ENCODE peak calls at places on chromosomes 13 and 19, in ten cellular contexts. G, U, R, X, C, A, F, M, B and I are unnamed samples.

GRCh38 chr13:41019027-41019487 is at the start of gene ELF1:
- DNase-seq in G (no peak), X (peak), A (peak), F (no peak), B (peak), C (peak), M (peak), R (peak), U (peak), I (peak)

GRCh38 chr19:10356431-10356830 is 17.0 kb upstream of the ICAM3 start:
- DNase-seq in C (no peak), U (no peak), A (no peak), F (no peak), R (no peak), X (no peak), G (no peak), B (no peak), M (no peak), I (no peak)

GRCh38 chr13:97417698-97418097 is 16.3 kb upstream of the RAP2A start:
- DNase-seq in A (no peak), X (no peak), G (no peak), U (no peak), R (no peak), F (no peak), C (no peak), M (no peak), B (no peak), I (no peak)

GRCh38 chr13:93670858-93671257 is 444.3 kb downstream of the GPC6 start:
- DNase-seq in G (no peak), B (no peak), R (no peak), U (no peak), X (no peak), M (peak), C (no peak), F (no peak), A (no peak), I (no peak)

GRCh38 chr19:39497850-39498261 is 891 bp upstream of the DLL3 start:
- DNase-seq in X (peak), M (peak), F (no peak), C (no peak), R (peak), U (peak), B (no peak), A (peak), G (no peak), I (peak)

GRCh38 chr13:45691251-45691650 is 10.9 kb upstream of the CBY2 start:
- DNase-seq in G (no peak), A (no peak), F (no peak), R (no peak), B (no peak), X (no peak), C (no peak), U (no peak), M (no peak), I (no peak)

GRCh38 chr19:42229855-42230331 is 9.8 kb downstream of the ZNF526 start:
- DNase-seq in U (no peak), A (peak), R (no peak), M (no peak), F (no peak), X (no peak), C (no peak), B (no peak), G (no peak), I (peak)

GRCh38 chr19:8552810-8553209 is 24.4 kb downstream of the MYO1F start:
- DNase-seq in X (peak), M (peak), U (no peak), A (peak), F (no peak), G (no peak), C (peak), B (peak), R (peak), I (peak)

GRCh38 chr19:42693760-42694350 is 46.4 kb downstream of the PSG3 start:
- DNase-seq in F (no peak), A (peak), B (peak), U (peak), G (no peak), M (peak), R (peak), X (peak), C (peak), I (peak)

GRCh38 chr19:4640247-4641000 is 1.1 kb downstream of the TNFAIP8L1 start:
- DNase-seq in R (no peak), A (no peak), U (no peak), C (no peak), G (no peak), B (no peak), X (no peak), F (no peak), M (no peak), I (no peak)

GRCh38 chr13:39779337-39780270 is 124.1 kb downstream of the COG6 start:
- DNase-seq in C (peak), X (peak), F (no peak), R (peak), B (peak), U (no peak), G (no peak), A (no peak), M (peak), I (peak)

GRCh38 chr19:2650515-2650914 is 52.0 kb downstream of the GNG7 start:
- DNase-seq in U (peak), F (no peak), C (no peak), X (peak), M (no peak), G (no peak), R (no peak), B (no peak), A (no peak), I (no peak)

GRCh38 chr19:43560687-43561086 is 14.6 kb downstream of the XRCC1 start:
- DNase-seq in G (no peak), B (peak), R (no peak), C (peak), M (no peak), X (no peak), A (peak), F (no peak), U (no peak), I (peak)

GRCh38 chr19:40740747-40741146 is 9.5 kb downstream of the ACTMAP start:
- DNase-seq in M (peak), G (peak), U (no peak), A (no peak), R (no peak), C (no peak), X (peak), F (peak), B (no peak), I (no peak)

GRCh38 chr19:57651654-57651996 is 17.1 kb upstream of the ZSCAN4 start:
- DNase-seq in M (no peak), G (no peak), C (no peak), R (no peak), X (no peak), A (no peak), F (no peak), U (no peak), B (no peak), I (no peak)

GRCh38 chr19:12749938-12750521 is 1.6 kb upstream of the BEST2 start:
- DNase-seq in R (peak), X (peak), C (peak), F (no peak), U (no peak), G (no peak), A (no peak), B (peak), M (no peak), I (peak)

GRCh38 chr13:43448605-43449004 is 338.2 kb downstream of the ENOX1 start:
- DNase-seq in B (no peak), F (no peak), G (no peak), R (no peak), A (no peak), X (no peak), C (no peak), M (no peak), U (no peak), I (no peak)

GRCh38 chr19:10562609-10563008 is 3.2 kb downstream of the KRI1 start:
- DNase-seq in G (no peak), A (no peak), X (no peak), U (no peak), C (no peak), F (no peak), R (no peak), M (no peak), B (no peak), I (no peak)

GRCh38 chr13:51619614-51620013 is 35.4 kb downstream of the WDFY2 start:
- DNase-seq in F (no peak), C (peak), B (peak), G (peak), M (peak), R (peak), U (no peak), A (no peak), X (peak), I (peak)

GRCh38 chr13:29676535-29676934 is 81.0 kb upstream of the SLC7A1 start:
- DNase-seq in B (peak), C (peak), X (no peak), U (peak), M (peak), R (peak), G (peak), A (peak), F (no peak), I (no peak)

GRCh38 chr19:55241935-55242464 is 13.4 kb upstream of the TMEM86B start:
- DNase-seq in U (no peak), C (no peak), F (no peak), B (no peak), X (no peak), M (no peak), R (no peak), A (no peak), G (no peak), I (no peak)

GRCh38 chr13:23979361-23980159 is 82.3 kb upstream of the C1QTNF9B start:
- DNase-seq in M (peak), A (peak), U (peak), R (peak), X (peak), C (peak), B (peak), F (peak), G (peak), I (peak)

GRCh38 chr19:2685204-2685704 is 17.2 kb downstream of the GNG7 start:
- DNase-seq in U (no peak), M (no peak), A (no peak), F (no peak), X (no peak), R (no peak), B (no peak), C (no peak), G (no peak), I (no peak)

GRCh38 chr19:46487802-46488445 is 7.7 kb downstream of the PNMA8B start:
- DNase-seq in B (peak), M (peak), A (peak), G (no peak), R (peak), C (peak), F (peak), X (peak), U (peak), I (peak)

GRCh38 chr13:103539265-103539664 is 473.0 kb upstream of the SLC10A2 start:
- DNase-seq in M (no peak), F (no peak), R (no peak), U (no peak), A (no peak), C (no peak), G (no peak), X (no peak), B (no peak), I (no peak)

DNA sequence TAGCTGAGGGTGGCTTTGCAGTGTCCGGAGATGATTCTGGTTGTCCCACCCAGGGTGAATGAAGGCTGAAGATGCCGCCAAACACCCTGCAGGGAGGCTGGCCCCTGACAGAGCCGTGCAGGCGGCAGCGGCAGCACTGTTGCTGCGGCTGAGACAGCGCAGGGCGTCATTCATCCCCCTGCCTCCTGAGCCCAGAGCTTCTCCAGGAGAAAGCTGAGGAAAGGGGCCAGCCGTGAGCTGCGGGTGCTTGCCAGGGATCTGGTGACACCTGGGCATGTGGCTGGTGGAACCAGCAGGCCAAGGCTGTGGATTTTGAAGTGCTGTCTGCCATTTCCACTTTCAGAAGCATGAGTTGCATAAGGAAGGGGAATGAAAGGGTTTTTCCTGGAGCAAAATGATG is 22.5 kb downstream of the TFDP1 start:
- DNase-seq in F (no peak), M (no peak), R (no peak), C (no peak), U (no peak), B (no peak), A (no peak), X (no peak), G (no peak), I (no peak)
- H3K4me3 ChIP-seq in F (no peak), M (no peak), R (no peak), C (no peak), U (no peak), B (no peak), A (no peak), X (no peak), G (no peak), I (no peak)

GRCh38 chr13:110242615-110243014 is 64.3 kb downstream of the COL4A1 start:
- DNase-seq in A (no peak), M (no peak), G (no peak), U (no peak), R (no peak), C (no peak), B (no peak), F (no peak), X (no peak), I (no peak)

GRCh38 chr13:110244096-110244830 is 62.7 kb downstream of the COL4A1 start:
- DNase-seq in U (no peak), G (peak), M (peak), X (peak), R (no peak), B (peak), C (no peak), F (no peak), A (no peak), I (no peak)

GRCh38 chr13:110246530-110246929 is 60.4 kb downstream of the COL4A1 start:
- DNase-seq in U (no peak), F (no peak), X (no peak), G (no peak), A (no peak), C (no peak), M (no peak), B (no peak), R (no peak), I (no peak)

GRCh38 chr13:110244926-110245325 is 62.0 kb downstream of the COL4A1 start:
- DNase-seq in G (no peak), M (no peak), X (no peak), A (no peak), R (no peak), C (no peak), F (peak), U (no peak), B (no peak), I (no peak)

GRCh38 chr13:110245421-110245899 is 61.5 kb downstream of the COL4A1 start:
- DNase-seq in C (no peak), M (peak), A (no peak), B (peak), F (peak), G (no peak), X (peak), R (peak), U (no peak), I (no peak)
- H3K4me3 ChIP-seq in C (no peak), M (no peak), A (no peak), B (no peak), F (no peak), G (no peak), X (no peak), R (no peak), U (no peak), I (no peak)

GRCh38 chr19:44752123-44752815 is 3.8 kb downstream of the BCL3 start:
- DNase-seq in U (no peak), F (no peak), C (no peak), X (no peak), B (no peak), M (no peak), A (peak), R (no peak), G (no peak), I (no peak)

GRCh38 chr19:44753932-44754742 is 5.6 kb downstream of the BCL3 start:
- DNase-seq in U (peak), B (peak), M (peak), G (no peak), C (peak), F (peak), A (peak), R (peak), X (peak), I (peak)

GRCh38 chr19:44753619-44753931 is 5.1 kb downstream of the BCL3 start:
- DNase-seq in U (no peak), X (no peak), G (no peak), A (no peak), B (no peak), F (no peak), M (no peak), R (no peak), C (no peak), I (no peak)

GRCh38 chr19:44754743-44755066 is 6.2 kb downstream of the BCL3 start:
- DNase-seq in G (no peak), C (no peak), X (no peak), B (no peak), A (no peak), F (no peak), U (peak), M (no peak), R (no peak), I (no peak)

DNA sequence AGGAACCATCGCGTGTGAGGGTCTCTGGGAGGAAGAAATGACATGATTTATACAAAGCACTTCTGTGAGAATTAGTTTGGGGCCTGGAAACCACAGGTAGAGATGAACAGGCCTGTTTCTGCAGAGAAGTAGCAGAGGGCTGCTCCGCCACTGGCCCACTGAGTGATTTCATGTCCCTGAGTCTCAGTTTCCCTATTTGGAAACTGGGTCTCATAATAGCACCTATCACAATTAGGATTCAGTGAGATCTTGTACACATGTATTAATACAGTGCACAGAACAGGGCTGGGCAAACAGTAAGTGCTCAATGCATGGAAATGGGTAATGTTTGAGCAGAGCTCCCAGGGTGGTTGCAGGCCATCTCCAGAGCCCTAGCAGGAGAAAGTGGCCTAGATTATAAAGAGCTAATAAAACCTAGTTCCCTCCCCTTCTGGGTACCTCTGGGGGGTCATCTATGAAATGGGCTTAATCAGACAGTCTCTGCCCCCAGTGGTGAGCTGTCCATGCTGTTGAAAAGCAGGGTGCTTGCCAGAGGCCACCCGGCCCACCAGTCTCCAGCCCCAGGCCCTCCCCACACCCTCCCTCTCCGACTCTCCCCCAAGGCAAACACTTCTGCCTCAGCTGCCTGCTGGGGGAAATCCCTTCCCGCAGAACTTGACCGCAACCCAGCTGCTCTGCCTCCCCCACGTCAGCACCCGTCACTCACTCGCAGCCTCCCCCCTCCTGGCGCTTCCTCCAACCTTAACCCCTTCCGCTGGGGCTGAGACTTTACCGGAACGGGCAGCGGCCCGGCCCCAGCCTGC is 4.5 kb downstream of the BCL3 start:
- DNase-seq in F (peak), G (peak), U (peak), B (peak), M (peak), R (peak), X (peak), C (peak), A (peak), I (peak)
- H3K4me3 ChIP-seq in F (peak), G (peak), U (no peak), B (peak), M (peak), R (peak), X (peak), C (peak), A (peak), I (peak)

GRCh38 chr13:87674143-87674772 is 3.1 kb downstream of the SLITRK5 start:
- DNase-seq in G (no peak), F (no peak), M (no peak), B (no peak), C (no peak), R (no peak), X (peak), U (no peak), A (no peak), I (no peak)
- H3K4me3 ChIP-seq in G (no peak), F (no peak), M (no peak), B (no peak), C (peak), R (peak), X (peak), U (no peak), A (no peak), I (peak)

DNA sequence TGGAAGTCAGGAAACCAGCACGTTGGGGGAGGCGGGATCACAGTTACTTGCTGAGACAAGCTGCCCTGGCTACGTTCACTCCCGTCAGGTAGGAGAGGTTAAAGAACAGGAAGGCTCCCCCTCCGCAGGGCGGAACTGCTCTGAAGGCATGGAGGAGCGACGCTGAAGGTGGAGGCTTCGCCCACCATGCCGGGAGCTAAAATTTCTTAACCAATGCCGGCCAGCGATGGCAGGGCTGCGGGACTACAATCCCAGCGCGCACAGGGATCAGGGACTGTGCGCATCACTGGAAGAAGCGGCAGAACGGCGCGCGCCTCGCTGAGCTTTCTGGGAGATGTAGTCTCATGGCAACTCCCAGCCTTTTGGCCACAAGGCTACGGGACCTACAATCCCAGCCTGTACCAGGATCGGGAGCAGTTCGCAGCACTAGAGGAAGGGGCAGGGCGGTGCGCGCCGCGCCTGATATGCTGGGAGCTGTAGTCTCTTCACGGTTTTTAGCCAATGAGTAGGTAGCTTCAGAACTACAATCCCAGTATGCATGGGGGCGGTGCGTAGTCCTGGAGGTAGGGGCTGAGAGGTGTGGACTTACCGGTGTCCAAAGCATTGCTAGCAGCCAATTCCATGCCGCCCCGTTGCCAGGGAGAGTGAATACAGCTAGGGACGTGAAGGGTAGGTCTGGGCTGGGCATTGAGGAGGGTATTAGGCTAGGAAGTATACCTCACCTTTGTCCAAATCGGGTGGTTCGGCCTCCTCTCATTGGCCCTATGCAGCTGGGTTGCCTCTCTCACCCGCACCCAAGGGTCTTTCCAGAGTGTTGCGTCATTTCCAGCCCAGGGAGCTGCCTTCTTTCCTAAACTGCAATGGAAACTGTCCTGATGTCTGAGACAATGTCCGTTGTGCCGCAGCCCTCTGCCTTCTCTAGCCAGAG is 12.8 kb upstream of the ZNF682 start:
- DNase-seq in M (peak), R (peak), G (peak), X (peak), U (peak), B (peak), C (peak), A (no peak), F (peak), I (peak)
- H3K4me3 ChIP-seq in M (peak), R (peak), G (peak), X (peak), U (peak), B (peak), C (peak), A (no peak), F (peak), I (peak)

GRCh38 chr13:79194727-79195126 is 211.3 kb downstream of the RBM26 start:
- DNase-seq in C (no peak), B (no peak), R (no peak), U (no peak), G (no peak), A (no peak), M (no peak), X (no peak), F (no peak), I (no peak)
- H3K4me3 ChIP-seq in C (no peak), B (no peak), R (no peak), U (no peak), G (no peak), A (no peak), M (no peak), X (no peak), F (no peak), I (no peak)

GRCh38 chr19:32977269-32977668 is 5.2 kb downstream of the FAAP24 start:
- DNase-seq in U (no peak), G (no peak), F (no peak), B (peak), R (peak), X (peak), A (peak), C (no peak), M (no peak), I (peak)
- H3K4me3 ChIP-seq in U (no peak), G (no peak), F (no peak), B (no peak), R (no peak), X (no peak), A (no peak), C (no peak), M (no peak), I (no peak)